ENCODE peak calls at places on chromosome X, in ten cellular contexts. One of them, this sample, is unnamed.

GRCh38 chrX:87636533-87636932 is 118.9 kb downstream of the KLHL4 start:
- DNase-seq in CD4-positive, CD25-positive, alpha-beta regulatory T cell: no peak
- DNase-seq in H1: no peak
- DNase-seq in neural progenitor cell: peak; percentile 63
- DNase-seq in CD8-positive, alpha-beta T cell: no peak
- DNase-seq in Caco-2: no peak
- DNase-seq in NT2/D1: no peak
- DNase-seq in HepG2: no peak
- DNase-seq in aorta: no peak
- DNase-seq in adipocyte: no peak
- DNase-seq in this sample: peak; percentile 27

GRCh38 chrX:125103693-125104092 is 216.0 kb upstream of the TEX13C start:
- DNase-seq in CD4-positive, CD25-positive, alpha-beta regulatory T cell: no peak
- DNase-seq in H1: no peak
- DNase-seq in neural progenitor cell: no peak
- DNase-seq in CD8-positive, alpha-beta T cell: no peak
- DNase-seq in Caco-2: no peak
- DNase-seq in NT2/D1: no peak
- DNase-seq in HepG2: no peak
- DNase-seq in aorta: no peak
- DNase-seq in adipocyte: no peak
- DNase-seq in this sample: no peak

GRCh38 chrX:15849555-15849954 is 5.1 kb downstream of the AP1S2 start:
- DNase-seq in CD4-positive, CD25-positive, alpha-beta regulatory T cell: no peak
- DNase-seq in H1: no peak
- DNase-seq in neural progenitor cell: peak; percentile 69
- DNase-seq in CD8-positive, alpha-beta T cell: no peak
- DNase-seq in Caco-2: no peak
- DNase-seq in NT2/D1: no peak
- DNase-seq in HepG2: no peak
- DNase-seq in aorta: no peak
- DNase-seq in adipocyte: peak; percentile 22
- DNase-seq in this sample: no peak

GRCh38 chrX:74613350-74614192 is 853 bp downstream of the RLIM start:
- DNase-seq in CD4-positive, CD25-positive, alpha-beta regulatory T cell: no peak
- DNase-seq in H1: no peak
- DNase-seq in neural progenitor cell: peak; percentile 29
- DNase-seq in CD8-positive, alpha-beta T cell: peak; percentile 19
- DNase-seq in Caco-2: peak; percentile 19
- DNase-seq in NT2/D1: no peak
- DNase-seq in HepG2: peak; percentile 6
- DNase-seq in aorta: no peak
- DNase-seq in adipocyte: peak; percentile 54
- DNase-seq in this sample: peak; percentile 41

GRCh38 chrX:130330706-130331105 is 9.0 kb upstream of the SLC25A14 start:
- DNase-seq in CD4-positive, CD25-positive, alpha-beta regulatory T cell: peak; percentile 17
- DNase-seq in H1: peak; percentile 23
- DNase-seq in neural progenitor cell: peak; percentile 60
- DNase-seq in CD8-positive, alpha-beta T cell: peak; percentile 34
- DNase-seq in Caco-2: peak; percentile 65
- DNase-seq in NT2/D1: peak; percentile 13
- DNase-seq in HepG2: peak; percentile 43
- DNase-seq in aorta: no peak
- DNase-seq in adipocyte: peak; percentile 54
- DNase-seq in this sample: peak; percentile 37

GRCh38 chrX:47662144-47662657 is 3.2 kb upstream of the UXT start:
- DNase-seq in CD4-positive, CD25-positive, alpha-beta regulatory T cell: no peak
- DNase-seq in H1: no peak
- DNase-seq in neural progenitor cell: no peak
- DNase-seq in CD8-positive, alpha-beta T cell: no peak
- DNase-seq in Caco-2: no peak
- DNase-seq in NT2/D1: no peak
- DNase-seq in HepG2: no peak
- DNase-seq in aorta: no peak
- DNase-seq in adipocyte: peak; percentile 71
- DNase-seq in this sample: no peak

GRCh38 chrX:66961665-66962064 is 322.8 kb upstream of the EDA2R start:
- DNase-seq in CD4-positive, CD25-positive, alpha-beta regulatory T cell: no peak
- DNase-seq in H1: no peak
- DNase-seq in neural progenitor cell: no peak
- DNase-seq in CD8-positive, alpha-beta T cell: no peak
- DNase-seq in Caco-2: no peak
- DNase-seq in NT2/D1: no peak
- DNase-seq in HepG2: no peak
- DNase-seq in aorta: no peak
- DNase-seq in adipocyte: no peak
- DNase-seq in this sample: no peak

GRCh38 chrX:68416592-68416991 is 16.7 kb downstream of the OPHN1 start:
- DNase-seq in CD4-positive, CD25-positive, alpha-beta regulatory T cell: no peak
- DNase-seq in H1: no peak
- DNase-seq in neural progenitor cell: no peak
- DNase-seq in CD8-positive, alpha-beta T cell: no peak
- DNase-seq in Caco-2: peak; percentile 1
- DNase-seq in NT2/D1: no peak
- DNase-seq in HepG2: no peak
- DNase-seq in aorta: no peak
- DNase-seq in adipocyte: peak; percentile 40
- DNase-seq in this sample: no peak

GRCh38 chrX:74423289-74423985 is 2.1 kb downstream of the SLC16A2 start:
- DNase-seq in CD4-positive, CD25-positive, alpha-beta regulatory T cell: no peak
- DNase-seq in H1: no peak
- DNase-seq in neural progenitor cell: no peak
- DNase-seq in CD8-positive, alpha-beta T cell: no peak
- DNase-seq in Caco-2: no peak
- DNase-seq in NT2/D1: no peak
- DNase-seq in HepG2: no peak
- DNase-seq in aorta: no peak
- DNase-seq in adipocyte: no peak
- DNase-seq in this sample: no peak

GRCh38 chrX:20382518-20383291 is 116.0 kb upstream of the RPS6KA3 start:
- DNase-seq in CD4-positive, CD25-positive, alpha-beta regulatory T cell: no peak
- DNase-seq in H1: no peak
- DNase-seq in neural progenitor cell: no peak
- DNase-seq in CD8-positive, alpha-beta T cell: peak; percentile 18
- DNase-seq in Caco-2: no peak
- DNase-seq in NT2/D1: no peak
- DNase-seq in HepG2: peak; percentile 84
- DNase-seq in aorta: no peak
- DNase-seq in adipocyte: no peak
- DNase-seq in this sample: no peak
- H3K4me3 ChIP-seq in CD4-positive, CD25-positive, alpha-beta regulatory T cell: peak overlapping the region; percentile 45
- H3K4me3 ChIP-seq in H1: no peak overlapping the region
- H3K4me3 ChIP-seq in neural progenitor cell: no peak overlapping the region
- H3K4me3 ChIP-seq in CD8-positive, alpha-beta T cell: no peak overlapping the region
- H3K4me3 ChIP-seq in Caco-2: no peak overlapping the region
- H3K4me3 ChIP-seq in NT2/D1: no peak overlapping the region
- H3K4me3 ChIP-seq in HepG2: peak overlapping the region; percentile 31
- H3K4me3 ChIP-seq in aorta: no peak overlapping the region
- H3K4me3 ChIP-seq in adipocyte: no peak overlapping the region
- H3K4me3 ChIP-seq in this sample: no peak overlapping the region

GRCh38 chrX:7205037-7205577 is 57.2 kb upstream of the PUDP start:
- DNase-seq in CD4-positive, CD25-positive, alpha-beta regulatory T cell: no peak
- DNase-seq in H1: no peak
- DNase-seq in neural progenitor cell: no peak
- DNase-seq in CD8-positive, alpha-beta T cell: no peak
- DNase-seq in Caco-2: no peak
- DNase-seq in NT2/D1: no peak
- DNase-seq in HepG2: no peak
- DNase-seq in aorta: no peak
- DNase-seq in adipocyte: no peak
- DNase-seq in this sample: no peak

GRCh38 chrX:7202206-7202605 is 54.3 kb upstream of the PUDP start:
- DNase-seq in CD4-positive, CD25-positive, alpha-beta regulatory T cell: no peak
- DNase-seq in H1: no peak
- DNase-seq in neural progenitor cell: no peak
- DNase-seq in CD8-positive, alpha-beta T cell: no peak
- DNase-seq in Caco-2: no peak
- DNase-seq in NT2/D1: no peak
- DNase-seq in HepG2: no peak
- DNase-seq in aorta: no peak
- DNase-seq in adipocyte: peak; percentile 4
- DNase-seq in this sample: no peak

GRCh38 chrX:7201481-7201880 is 53.5 kb upstream of the PUDP start:
- DNase-seq in CD4-positive, CD25-positive, alpha-beta regulatory T cell: no peak
- DNase-seq in H1: no peak
- DNase-seq in neural progenitor cell: no peak
- DNase-seq in CD8-positive, alpha-beta T cell: no peak
- DNase-seq in Caco-2: no peak
- DNase-seq in NT2/D1: no peak
- DNase-seq in HepG2: no peak
- DNase-seq in aorta: no peak
- DNase-seq in adipocyte: no peak
- DNase-seq in this sample: no peak

GRCh38 chrX:7204619-7205018 is 56.7 kb upstream of the PUDP start:
- DNase-seq in CD4-positive, CD25-positive, alpha-beta regulatory T cell: no peak
- DNase-seq in H1: no peak
- DNase-seq in neural progenitor cell: no peak
- DNase-seq in CD8-positive, alpha-beta T cell: no peak
- DNase-seq in Caco-2: no peak
- DNase-seq in NT2/D1: no peak
- DNase-seq in HepG2: no peak
- DNase-seq in aorta: no peak
- DNase-seq in adipocyte: no peak
- DNase-seq in this sample: no peak
- H3K4me1 ChIP-seq in CD4-positive, CD25-positive, alpha-beta regulatory T cell: no peaks in the 10 kb centered on the region
- H3K4me1 ChIP-seq in H1: no peaks in the 10 kb centered on the region
- H3K4me1 ChIP-seq in neural progenitor cell: no peaks in the 10 kb centered on the region
- H3K4me1 ChIP-seq in CD8-positive, alpha-beta T cell: no peaks in the 10 kb centered on the region
- H3K4me1 ChIP-seq in Caco-2: no peaks in the 10 kb centered on the region
- H3K4me1 ChIP-seq in NT2/D1: no peaks in the 10 kb centered on the region
- H3K4me1 ChIP-seq in HepG2: no peaks in the 10 kb centered on the region
- H3K4me1 ChIP-seq in aorta: no peaks in the 10 kb centered on the region
- H3K4me1 ChIP-seq in adipocyte: no peaks in the 10 kb centered on the region
- H3K4me1 ChIP-seq in this sample: no peaks in the 10 kb centered on the region

GRCh38 chrX:136171420-136171819 is 24.1 kb downstream of the FHL1 start:
- DNase-seq in CD4-positive, CD25-positive, alpha-beta regulatory T cell: no peak
- DNase-seq in H1: no peak
- DNase-seq in neural progenitor cell: no peak
- DNase-seq in CD8-positive, alpha-beta T cell: no peak
- DNase-seq in Caco-2: no peak
- DNase-seq in NT2/D1: no peak
- DNase-seq in HepG2: no peak
- DNase-seq in aorta: no peak
- DNase-seq in adipocyte: no peak
- DNase-seq in this sample: no peak

GRCh38 chrX:136166221-136166855 is 19.0 kb downstream of the FHL1 start:
- DNase-seq in CD4-positive, CD25-positive, alpha-beta regulatory T cell: no peak
- DNase-seq in H1: no peak
- DNase-seq in neural progenitor cell: peak; percentile 22
- DNase-seq in CD8-positive, alpha-beta T cell: no peak
- DNase-seq in Caco-2: peak; percentile 3
- DNase-seq in NT2/D1: no peak
- DNase-seq in HepG2: no peak
- DNase-seq in aorta: no peak
- DNase-seq in adipocyte: peak; percentile 58
- DNase-seq in this sample: no peak

GRCh38 chrX:136168929-136169735 is 21.8 kb downstream of the FHL1 start:
- DNase-seq in CD4-positive, CD25-positive, alpha-beta regulatory T cell: no peak
- DNase-seq in H1: peak; percentile 19
- DNase-seq in neural progenitor cell: peak; percentile 84
- DNase-seq in CD8-positive, alpha-beta T cell: no peak
- DNase-seq in Caco-2: peak; percentile 24
- DNase-seq in NT2/D1: peak; percentile 38
- DNase-seq in HepG2: no peak
- DNase-seq in aorta: peak; percentile 80
- DNase-seq in adipocyte: peak; percentile 91
- DNase-seq in this sample: no peak

DNA sequence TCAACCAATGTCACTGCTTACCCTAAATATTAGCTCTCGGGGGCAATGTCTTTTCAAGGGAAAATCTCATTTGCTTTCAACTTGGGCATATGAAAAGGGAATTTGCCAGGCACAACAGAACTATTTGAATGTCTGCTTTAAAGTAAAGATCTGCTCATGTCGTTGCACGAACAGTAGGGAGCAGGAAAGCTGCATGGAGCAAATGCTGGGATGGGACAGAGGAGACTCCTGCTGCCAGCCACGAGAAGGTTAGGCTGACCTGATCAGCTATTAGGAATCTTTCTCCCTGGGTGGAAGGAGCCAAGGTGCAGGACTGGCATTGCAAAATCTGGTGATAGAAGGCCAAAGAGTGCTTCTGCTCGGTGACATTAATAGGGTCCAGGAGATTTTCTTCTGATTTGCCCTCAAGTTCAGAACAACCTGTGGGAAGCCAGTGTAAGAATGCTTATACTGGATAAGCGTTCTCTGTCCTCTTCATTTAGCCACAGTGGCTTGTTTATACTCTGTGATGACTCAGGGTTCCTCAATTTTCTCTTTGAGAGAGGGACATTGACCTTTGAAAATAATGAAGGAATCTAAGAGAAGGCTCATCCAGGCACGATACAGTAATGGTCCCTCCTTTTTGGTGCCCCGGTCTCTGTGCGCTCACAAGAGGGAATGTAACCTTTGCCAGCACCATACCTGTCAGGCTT is 22.9 kb downstream of the FHL1 start:
- DNase-seq in CD4-positive, CD25-positive, alpha-beta regulatory T cell: no peak
- DNase-seq in H1: no peak
- DNase-seq in neural progenitor cell: no peak
- DNase-seq in CD8-positive, alpha-beta T cell: no peak
- DNase-seq in Caco-2: peak; percentile 12
- DNase-seq in NT2/D1: no peak
- DNase-seq in HepG2: no peak
- DNase-seq in aorta: no peak
- DNase-seq in adipocyte: peak; percentile 52
- DNase-seq in this sample: no peak
- H3K9me3 ChIP-seq in CD4-positive, CD25-positive, alpha-beta regulatory T cell: no peaks in the 10 kb centered on the region
- H3K9me3 ChIP-seq in H1: no peaks in the 10 kb centered on the region
- H3K9me3 ChIP-seq in neural progenitor cell: no peaks in the 10 kb centered on the region
- H3K9me3 ChIP-seq in CD8-positive, alpha-beta T cell: no peaks in the 10 kb centered on the region
- H3K9me3 ChIP-seq in Caco-2: no peaks in the 10 kb centered on the region
- H3K9me3 ChIP-seq in NT2/D1: no peaks in the 10 kb centered on the region
- H3K9me3 ChIP-seq in HepG2: no peaks in the 10 kb centered on the region
- H3K9me3 ChIP-seq in aorta: no peaks in the 10 kb centered on the region
- H3K9me3 ChIP-seq in adipocyte: no peaks in the 10 kb centered on the region
- H3K9me3 ChIP-seq in this sample: no peaks in the 10 kb centered on the region

DNA sequence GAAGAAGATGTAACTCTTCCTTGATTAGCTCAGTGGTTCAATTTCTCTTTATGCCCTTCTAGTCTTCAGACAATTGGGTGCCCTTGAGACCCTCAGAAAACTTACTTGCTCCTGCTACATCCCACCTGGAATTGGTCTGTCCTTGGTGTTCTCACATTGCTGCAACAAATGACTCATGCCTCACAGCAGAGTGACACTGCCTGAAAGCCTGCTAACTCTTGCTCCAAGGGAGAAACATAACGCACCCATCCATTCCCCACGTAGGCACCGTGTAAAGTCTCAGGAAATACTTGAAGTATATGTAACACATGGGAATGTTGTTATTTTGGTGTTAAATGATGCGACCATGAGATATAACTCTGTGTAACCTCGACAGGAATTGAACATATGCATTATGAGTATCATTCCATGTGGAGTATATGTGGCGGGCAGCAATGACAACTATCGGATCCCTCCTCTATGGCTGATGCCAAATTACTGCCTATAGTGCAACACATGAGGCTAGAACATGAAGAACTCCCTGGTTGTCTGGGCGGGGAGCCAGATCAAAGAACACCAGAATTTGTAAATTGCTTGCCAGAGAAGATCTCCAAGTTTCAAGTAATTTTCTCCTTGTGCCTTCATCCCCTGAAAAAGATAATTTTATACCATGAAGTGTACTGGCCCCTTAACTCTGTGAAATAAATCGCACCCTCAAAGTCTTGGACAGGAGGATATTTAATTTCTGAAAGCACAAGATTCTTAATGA is 231.3 kb upstream of the STK26 start:
- DNase-seq in CD4-positive, CD25-positive, alpha-beta regulatory T cell: no peak
- DNase-seq in H1: no peak
- DNase-seq in neural progenitor cell: no peak
- DNase-seq in CD8-positive, alpha-beta T cell: no peak
- DNase-seq in Caco-2: no peak
- DNase-seq in NT2/D1: no peak
- DNase-seq in HepG2: no peak
- DNase-seq in aorta: no peak
- DNase-seq in adipocyte: peak; percentile 28
- DNase-seq in this sample: no peak
- H3K4me3 ChIP-seq in CD4-positive, CD25-positive, alpha-beta regulatory T cell: peak overlapping the region; percentile 37
- H3K4me3 ChIP-seq in H1: no peak overlapping the region
- H3K4me3 ChIP-seq in neural progenitor cell: no peak overlapping the region
- H3K4me3 ChIP-seq in CD8-positive, alpha-beta T cell: no peak overlapping the region
- H3K4me3 ChIP-seq in Caco-2: no peak overlapping the region
- H3K4me3 ChIP-seq in NT2/D1: no peak overlapping the region
- H3K4me3 ChIP-seq in HepG2: no peak overlapping the region
- H3K4me3 ChIP-seq in aorta: peak overlapping the region; percentile 47
- H3K4me3 ChIP-seq in adipocyte: peak overlapping the region; percentile 79
- H3K4me3 ChIP-seq in this sample: no peak overlapping the region

This sample was measured in kidney.